ENCODE peak calls at places on chromosomes 7 and 10, in six cellular contexts. S, O, Y, I, U and E are unnamed samples.

GRCh38 chr7:80641548-80641947 is 3.1 kb downstream of the CD36 start:
- DNase-seq in U (no peak), O (no peak), I (no peak), S (no peak), Y (no peak), E (peak)

GRCh38 chr10:80405636-80406035 is 2.7 kb upstream of the PRXL2A start:
- DNase-seq in S (no peak), Y (no peak), O (no peak), I (no peak), U (no peak), E (peak)

GRCh38 chr7:135665072-135665471 is 2.8 kb downstream of the STMP1 start:
- DNase-seq in O (no peak), I (no peak), U (no peak), Y (no peak), S (no peak), E (no peak)

GRCh38 chr7:50657341-50657873 is 92.2 kb upstream of the DDC start:
- DNase-seq in Y (peak), O (peak), S (no peak), U (no peak), I (no peak), E (peak)

GRCh38 chr10:126977216-126977615 is 72.0 kb downstream of the DOCK1 start:
- DNase-seq in U (no peak), O (peak), Y (no peak), S (no peak), I (no peak), E (no peak)

GRCh38 chr7:50092579-50093411 is at the start of gene ZPBP:
- DNase-seq in U (peak), I (no peak), Y (peak), S (peak), O (no peak), E (peak)

GRCh38 chr10:81040947-81041346 is 503.2 kb downstream of the SH2D4B start:
- DNase-seq in I (no peak), S (no peak), U (no peak), O (no peak), Y (peak), E (no peak)

GRCh38 chr7:134468475-134468874 is 9.6 kb upstream of the AKR1B1 start:
- DNase-seq in O (no peak), U (no peak), I (no peak), S (no peak), Y (no peak), E (no peak)

GRCh38 chr10:26335574-26336093 is 102.5 kb upstream of the APBB1IP start:
- DNase-seq in Y (no peak), S (no peak), O (no peak), U (no peak), I (no peak), E (no peak)

GRCh38 chr7:732094-732541 is 5.0 kb upstream of the PRKAR1B start:
- DNase-seq in I (peak), Y (peak), U (peak), S (peak), O (no peak), E (no peak)

GRCh38 chr7:91112902-91113321 is 151.3 kb upstream of the FZD1 start:
- DNase-seq in I (no peak), O (no peak), Y (no peak), S (peak), U (peak), E (no peak)

GRCh38 chr7:152891160-152891621 is 131.6 kb downstream of the ACTR3B start:
- DNase-seq in O (no peak), Y (no peak), U (no peak), I (no peak), S (no peak), E (no peak)

GRCh38 chr7:65239707-65240352 is 133.8 kb upstream of the ZNF92 start:
- DNase-seq in I (peak), Y (no peak), U (peak), S (no peak), O (no peak), E (no peak)

GRCh38 chr7:92025260-92025659 is 84.6 kb downstream of the AKAP9 start:
- DNase-seq in S (peak), I (no peak), Y (no peak), O (no peak), U (peak), E (peak)

GRCh38 chr10:13634207-13634606 is 47.4 kb downstream of the PRPF18 start:
- DNase-seq in U (no peak), Y (no peak), S (no peak), I (no peak), O (no peak), E (peak)

GRCh38 chr10:69600761-69601330 is 27.6 kb upstream of the NEUROG3 start:
- DNase-seq in O (no peak), U (no peak), Y (no peak), I (no peak), S (peak), E (no peak)

GRCh38 chr7:86574006-86574405 is 69.7 kb upstream of the GRM3 start:
- DNase-seq in U (no peak), O (no peak), I (no peak), Y (no peak), S (no peak), E (no peak)

GRCh38 chr7:95244616-95245015 is 79.7 kb downstream of the PON1 start:
- DNase-seq in Y (no peak), I (no peak), O (no peak), S (no peak), U (no peak), E (no peak)

GRCh38 chr7:39270018-39270417 is 292.3 kb downstream of the POU6F2 start:
- DNase-seq in I (no peak), S (no peak), Y (no peak), O (no peak), U (no peak), E (no peak)

GRCh38 chr7:39269034-39269433 is 291.3 kb downstream of the POU6F2 start:
- DNase-seq in O (no peak), Y (no peak), S (no peak), I (no peak), U (no peak), E (no peak)

GRCh38 chr7:39260279-39260844 is 282.7 kb downstream of the POU6F2 start:
- DNase-seq in U (no peak), S (no peak), Y (no peak), O (no peak), I (no peak), E (no peak)

GRCh38 chr7:39271386-39271785 is 293.7 kb downstream of the POU6F2 start:
- DNase-seq in U (no peak), I (no peak), S (peak), O (peak), Y (peak), E (no peak)

DNA sequence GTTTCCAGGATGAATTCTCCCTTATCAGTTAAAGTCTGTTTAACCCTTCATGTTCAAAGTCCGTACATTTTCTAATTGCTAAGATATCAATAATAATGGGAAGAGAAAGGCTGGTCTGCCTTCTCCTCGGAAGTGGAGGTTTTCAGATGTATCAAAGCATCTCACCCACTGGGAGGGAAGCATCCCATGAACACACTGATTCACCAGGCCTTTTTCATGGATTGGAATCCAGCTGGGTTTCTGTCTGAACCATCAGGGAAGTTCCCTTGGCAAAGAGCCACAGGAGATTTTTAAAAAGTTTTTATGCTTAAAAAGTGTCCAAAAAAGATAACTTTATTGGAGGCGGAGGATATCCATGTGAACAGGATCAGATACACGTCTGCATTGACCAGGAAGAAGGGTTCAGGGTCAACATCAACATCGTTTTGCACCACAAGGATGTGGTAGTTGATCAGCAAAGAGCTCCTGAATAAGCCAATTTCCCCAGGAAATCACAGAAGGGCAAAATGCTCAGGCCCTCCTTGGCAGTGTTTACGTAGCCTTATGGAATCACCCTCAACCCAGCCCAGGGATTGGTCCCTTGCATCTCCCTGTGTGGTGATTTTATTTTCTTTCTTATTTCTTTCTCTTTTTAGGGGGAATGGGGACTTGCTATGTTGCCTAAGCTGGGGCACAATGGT is 288.3 kb downstream of the POU6F2 start:
- DNase-seq in Y (no peak), S (no peak), U (no peak), I (no peak), O (no peak), E (no peak)
- H3K4me3 ChIP-seq in Y (no peak), S (no peak), U (no peak), I (no peak), O (no peak), E (no peak)

GRCh38 chr7:55133630-55134392 is 115.0 kb downstream of the EGFR start:
- DNase-seq in S (peak), O (no peak), I (peak), Y (no peak), U (peak), E (peak)
- TF ChIP-seq CTCF in S (peak), O (no peak), I (peak), Y (no peak), U (no peak), E (peak)

GRCh38 chr10:133329401-133330202 is 7.1 kb downstream of the CALY start:
- DNase-seq in O (peak), Y (peak), U (peak), S (peak), I (peak), E (peak)
- H3K4me3 ChIP-seq in O (peak), Y (no peak), U (peak), S (no peak), I (peak), E (peak)

DNA sequence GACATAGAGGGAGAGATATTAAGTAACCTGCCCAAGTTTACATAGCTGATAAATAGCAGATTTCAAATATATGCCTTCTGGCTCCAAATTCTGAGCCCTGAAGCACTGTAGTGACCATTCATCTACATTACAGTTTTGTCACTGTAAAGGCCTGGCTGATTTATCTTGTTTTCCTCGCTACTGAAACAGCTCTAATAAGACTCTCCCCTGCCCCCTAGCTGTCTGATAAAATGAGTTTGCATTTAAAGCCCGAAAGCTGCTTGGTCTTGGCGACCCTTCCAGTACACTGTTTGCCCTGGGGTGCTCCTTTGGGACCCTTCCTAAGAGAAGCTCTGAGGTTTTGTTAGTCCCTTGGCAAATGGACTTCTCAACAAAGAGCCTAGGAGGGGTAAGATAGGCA is 59.7 kb upstream of the RAB11FIP2 start:
- DNase-seq in I (no peak), S (peak), U (peak), O (no peak), Y (no peak), E (peak)
- TF ChIP-seq CTCF in I (peak), S (peak), U (peak), O (no peak), Y (no peak), E (peak)